ENCODE peak calls at places on chromosomes 5 and 9, in seven cellular contexts. G is mesendoderm, K is mesenchymal stem cell, R is H9, Q is H1, L is trophoblast cell, T is IMR-90. Z is an unnamed sample.

GRCh38 chr5:43428034-43428712 is 16.0 kb upstream of the CCL28 start:
- DNase-seq in K (peak), L (no peak), G (peak), R (no peak), Q (no peak), T (peak), Z (no peak)

GRCh38 chr9:127805620-127806019 is 2.9 kb downstream of the FPGS start:
- DNase-seq in Q (peak), K (no peak), G (peak), R (peak), T (no peak), L (peak), Z (no peak)

GRCh38 chr5:169013846-169014245 is 287.1 kb downstream of the SLIT3 start:
- DNase-seq in T (no peak), K (no peak), R (no peak), G (no peak), Q (no peak), L (no peak), Z (no peak)

GRCh38 chr5:172791291-172791690 is 20.3 kb upstream of the DUSP1 start:
- DNase-seq in G (no peak), Q (no peak), R (peak), T (no peak), L (no peak), K (no peak), Z (no peak)

GRCh38 chr5:54312499-54312898 is 2.1 kb upstream of the ARL15 start:
- DNase-seq in R (no peak), K (no peak), L (no peak), T (no peak), G (no peak), Q (no peak), Z (no peak)

GRCh38 chr9:108468364-108468763 is 387.4 kb downstream of the ACTL7B start:
- DNase-seq in T (peak), K (peak), G (peak), R (peak), L (peak), Q (peak), Z (no peak)

GRCh38 chr5:132156413-132156812 is 71.2 kb downstream of the P4HA2 start:
- DNase-seq in R (no peak), L (no peak), G (no peak), T (no peak), Q (no peak), K (no peak), Z (no peak)

GRCh38 chr5:58016329-58016728 is 443.6 kb downstream of the PLK2 start:
- DNase-seq in K (peak), R (no peak), T (peak), G (no peak), L (peak), Q (no peak), Z (no peak)

GRCh38 chr9:71884005-71884404 is 27.0 kb downstream of the ABHD17B start:
- DNase-seq in K (no peak), Q (no peak), L (no peak), G (no peak), R (no peak), T (no peak), Z (no peak)

GRCh38 chr5:148739524-148739923 is 85.2 kb upstream of the HTR4 start:
- DNase-seq in L (no peak), T (peak), K (peak), Q (no peak), G (no peak), R (no peak), Z (no peak)

GRCh38 chr9:37970301-37971106 is 66.6 kb upstream of the SLC25A51 start:
- DNase-seq in Q (no peak), L (peak), K (no peak), G (no peak), R (no peak), T (no peak), Z (no peak)

GRCh38 chr9:135582966-135583685 is 21.6 kb downstream of the PAEP start:
- DNase-seq in L (no peak), G (no peak), Q (peak), T (no peak), R (no peak), K (no peak), Z (no peak)

GRCh38 chr5:122295138-122295537 is 16.9 kb upstream of the SNCAIP start:
- DNase-seq in R (peak), Q (no peak), K (no peak), G (peak), T (no peak), L (peak), Z (no peak)

GRCh38 chr5:147417133-147417813 is 92.6 kb downstream of the DPYSL3 start:
- DNase-seq in G (no peak), Q (no peak), L (no peak), K (peak), T (peak), R (no peak), Z (no peak)

GRCh38 chr5:121974261-121974660 is 12.5 kb downstream of the SRFBP1 start:
- DNase-seq in T (peak), L (peak), K (peak), Q (no peak), G (peak), R (no peak), Z (no peak)

GRCh38 chr5:131745594-131746175 is 51.1 kb downstream of the FNIP1 start:
- DNase-seq in L (no peak), R (no peak), G (no peak), T (peak), Q (no peak), K (peak), Z (no peak)

GRCh38 chr5:133154274-133155088 is 102.7 kb downstream of the HSPA4 start:
- DNase-seq in Q (no peak), L (peak), R (no peak), G (no peak), K (no peak), T (no peak), Z (no peak)

GRCh38 chr9:18739127-18739526 is 265.2 kb downstream of the ADAMTSL1 start:
- DNase-seq in L (no peak), G (no peak), T (no peak), Q (no peak), R (no peak), K (no peak), Z (no peak)

GRCh38 chr5:53291528-53291927 is 182.0 kb upstream of the MOCS2 start:
- DNase-seq in K (peak), L (peak), Q (no peak), T (peak), G (no peak), R (no peak), Z (no peak)

GRCh38 chr5:14235872-14236271 is 92.7 kb downstream of the TRIO start:
- DNase-seq in R (no peak), G (no peak), L (no peak), Q (no peak), K (no peak), T (no peak), Z (no peak)

GRCh38 chr5:151213803-151214613 is 9.9 kb downstream of the CCDC69 start:
- DNase-seq in R (peak), Q (peak), K (peak), G (peak), L (peak), T (no peak), Z (no peak)

GRCh38 chr5:116990010-116990409 is 415.4 kb upstream of the SEMA6A start:
- DNase-seq in Q (no peak), K (no peak), R (no peak), T (no peak), G (no peak), L (no peak), Z (no peak)

GRCh38 chr5:159605585-159605984 is 275.3 kb upstream of the IL12B start:
- DNase-seq in K (no peak), G (peak), R (no peak), T (no peak), Q (no peak), L (no peak), Z (no peak)

GRCh38 chr5:21254161-21254560 is 1266.2 kb upstream of the CDH18 start:
- DNase-seq in L (no peak), G (no peak), T (no peak), R (no peak), K (no peak), Q (no peak), Z (no peak)

GRCh38 chr5:74318985-74319563 is 321.5 kb downstream of the ENC1 start:
- DNase-seq in Q (no peak), T (peak), R (no peak), L (no peak), G (no peak), K (no peak), Z (no peak)

GRCh38 chr9:14294659-14295058 is 19.3 kb downstream of the NFIB start:
- DNase-seq in K (no peak), T (no peak), L (no peak), R (no peak), Q (no peak), G (no peak), Z (no peak)

GRCh38 chr9:93642961-93643360 is 66.6 kb downstream of the PHF2 start:
- DNase-seq in Q (no peak), T (peak), K (peak), R (no peak), L (no peak), G (no peak), Z (no peak)

GRCh38 chr5:5289537-5289936 is 132.9 kb upstream of the ICE1 start:
- DNase-seq in G (no peak), K (no peak), L (no peak), R (no peak), T (no peak), Q (no peak), Z (no peak)

GRCh38 chr5:38582662-38583061 is 26.2 kb upstream of the LIFR start:
- DNase-seq in T (no peak), K (no peak), R (no peak), Q (no peak), L (no peak), G (no peak), Z (no peak)

GRCh38 chr9:82423700-82424099 is 435.1 kb downstream of the SPATA31D1 start:
- DNase-seq in R (no peak), Q (no peak), T (no peak), K (no peak), L (no peak), G (no peak), Z (no peak)

GRCh38 chr9:82417501-82417900 is 428.9 kb downstream of the SPATA31D1 start:
- DNase-seq in Q (no peak), G (no peak), K (no peak), L (no peak), T (no peak), R (no peak), Z (no peak)

GRCh38 chr9:82418334-82418733 is 429.8 kb downstream of the SPATA31D1 start:
- DNase-seq in K (no peak), Q (no peak), R (no peak), T (no peak), L (no peak), G (no peak), Z (no peak)

GRCh38 chr9:82421498-82421897 is 432.9 kb downstream of the SPATA31D1 start:
- DNase-seq in G (no peak), K (no peak), R (no peak), Q (no peak), L (no peak), T (no peak), Z (no peak)

GRCh38 chr9:82419827-82420486 is 431.4 kb downstream of the SPATA31D1 start:
- DNase-seq in R (no peak), K (no peak), Q (no peak), T (no peak), L (no peak), G (no peak), Z (no peak)
- H3K4ac ChIP-seq in R (no peak), K (no peak), Q (no peak), T (no peak), L (no peak), G (no peak), Z (no peak)

GRCh38 chr5:157182143-157182757 is 1.6 kb downstream of the ITK start:
- DNase-seq in R (no peak), T (no peak), L (no peak), Q (no peak), G (no peak), K (no peak), Z (no peak)

GRCh38 chr5:157184117-157184516 is 3.5 kb downstream of the ITK start:
- DNase-seq in Q (no peak), K (no peak), G (no peak), L (peak), T (no peak), R (no peak), Z (no peak)

GRCh38 chr5:157177935-157178334 is 2.7 kb upstream of the ITK start:
- DNase-seq in Q (no peak), G (no peak), L (no peak), K (no peak), T (no peak), R (no peak), Z (no peak)

GRCh38 chr5:157178961-157179360 is 1.7 kb upstream of the ITK start:
- DNase-seq in R (no peak), T (no peak), K (no peak), G (no peak), L (no peak), Q (no peak), Z (no peak)

DNA sequence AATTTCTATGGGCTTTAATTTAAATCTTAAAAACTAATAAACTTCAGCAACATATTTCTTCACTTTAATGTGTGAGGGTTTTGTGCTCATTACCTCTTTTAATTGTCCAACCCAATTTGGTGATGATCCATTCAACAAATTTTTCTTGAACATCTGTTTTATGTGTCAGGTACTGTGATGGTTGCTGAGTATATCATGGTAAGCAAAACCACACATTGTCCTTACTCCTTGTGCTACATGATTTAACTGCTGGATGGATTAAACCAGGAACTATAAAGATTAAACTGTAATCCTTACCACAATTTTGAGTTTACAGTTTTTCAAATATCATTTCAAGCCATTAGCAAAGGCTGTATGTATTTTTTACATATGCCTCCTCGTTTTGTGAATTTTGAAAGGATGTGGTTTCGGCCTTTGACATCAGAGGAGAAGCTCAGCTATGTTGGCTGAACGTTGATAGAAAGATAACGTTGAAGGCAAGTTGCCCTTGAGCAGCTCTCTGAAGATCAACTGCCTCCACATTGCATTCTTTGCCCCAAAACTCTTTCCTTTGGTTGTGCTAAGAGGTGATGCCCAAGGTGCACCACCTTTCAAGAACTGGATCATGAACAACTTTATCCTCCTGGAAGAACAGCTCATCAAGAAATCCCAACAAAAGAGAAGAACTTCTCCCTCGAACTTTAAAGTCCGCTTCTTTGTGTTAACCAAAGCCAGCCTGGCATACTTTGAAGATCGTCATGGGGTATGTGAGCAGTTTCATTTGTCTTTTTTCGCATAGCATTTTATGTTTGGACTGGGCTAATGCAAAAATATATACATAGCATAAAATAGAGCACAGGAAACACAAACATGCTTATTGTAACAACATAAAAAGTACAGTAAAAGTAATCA is at the start of gene ITK:
- DNase-seq in L (no peak), Q (no peak), R (no peak), K (no peak), T (no peak), G (no peak), Z (no peak)
- H3K9ac ChIP-seq in L (no peak), Q (no peak), R (no peak), K (no peak), T (no peak), G (no peak), Z (no peak)

DNA sequence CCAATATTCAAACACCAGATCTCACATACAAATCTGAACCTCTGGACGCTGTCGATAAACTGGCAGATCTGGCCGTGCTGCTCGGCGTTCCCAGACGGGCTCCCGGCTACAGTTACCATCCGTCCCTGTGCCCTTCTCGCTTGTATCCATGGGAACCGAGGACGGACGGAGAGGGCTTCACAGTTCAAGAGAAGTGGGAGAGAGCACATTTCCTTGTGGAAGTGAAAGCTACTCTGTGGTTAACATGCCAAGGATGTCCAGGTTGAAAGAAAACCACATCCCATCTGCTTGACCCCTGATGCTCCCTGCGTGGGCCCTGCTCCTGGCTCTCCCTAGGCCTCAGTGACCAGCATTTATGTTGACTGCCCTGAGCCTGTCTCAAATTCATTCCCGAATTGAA is 6.3 kb upstream of the DBN1 start:
- DNase-seq in R (no peak), Q (no peak), L (no peak), G (no peak), K (peak), T (peak), Z (no peak)
- H3K4ac ChIP-seq in R (no peak), Q (no peak), L (no peak), G (no peak), K (no peak), T (peak), Z (no peak)

GRCh38 chr9:21789541-21790037 is 12.8 kb upstream of the MTAP start:
- DNase-seq in R (peak), G (peak), L (peak), K (peak), T (peak), Q (no peak), Z (peak)
- H3K9ac ChIP-seq in R (no peak), G (no peak), L (no peak), K (peak), T (no peak), Q (no peak), Z (no peak)

DNA sequence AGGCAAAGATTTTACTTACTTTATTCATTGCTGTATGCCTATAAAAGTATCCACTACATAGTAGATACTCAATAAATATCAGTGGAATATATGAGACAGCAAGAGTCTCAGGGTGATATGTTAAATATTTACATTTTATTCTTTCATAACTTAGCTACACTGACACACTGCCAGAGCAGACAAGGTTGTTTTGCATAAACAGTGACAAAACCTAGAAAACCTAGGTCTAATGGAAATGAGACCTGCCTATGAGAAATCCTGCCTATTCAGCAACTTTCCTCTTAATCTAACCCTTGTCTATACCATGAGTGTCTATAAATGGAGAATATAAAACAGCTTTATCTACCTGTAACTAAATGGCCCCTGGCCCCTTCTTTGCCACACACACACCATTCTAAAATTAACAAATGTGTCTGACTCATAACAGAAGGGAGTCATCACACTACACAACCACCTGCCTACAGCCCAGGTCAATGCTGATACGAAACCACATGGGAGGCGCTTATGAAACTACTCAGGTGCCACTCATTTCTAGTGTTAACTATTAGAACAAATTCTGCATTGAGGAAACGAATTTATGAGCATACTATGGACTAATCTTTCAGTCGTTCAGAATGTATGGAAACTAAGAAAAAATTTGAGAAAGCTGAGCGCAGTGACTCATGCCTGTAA is 60.3 kb downstream of the UBAP2 start:
- DNase-seq in K (peak), G (no peak), Q (no peak), T (peak), R (no peak), L (no peak), Z (no peak)
- H3K4ac ChIP-seq in K (no peak), G (no peak), Q (no peak), T (no peak), R (no peak), L (no peak), Z (no peak)

GRCh38 chr9:98190757-98191105 is 1.7 kb downstream of the CORO2A start:
- DNase-seq in Q (no peak), K (no peak), T (no peak), L (peak), G (no peak), R (no peak), Z (no peak)
- H3K9ac ChIP-seq in Q (no peak), K (no peak), T (no peak), L (no peak), G (peak), R (no peak), Z (no peak)

GRCh38 chr5:10431408-10431807 is 10.3 kb upstream of the ROPN1L start:
- DNase-seq in Q (no peak), G (no peak), K (no peak), T (no peak), R (no peak), L (no peak), Z (no peak)
- H3K4ac ChIP-seq in Q (no peak), G (no peak), K (no peak), T (no peak), R (no peak), L (no peak), Z (no peak)

Z was measured in neuronal stem cell.